ENCODE peak calls at places on chromosomes 5 and 9, in eight cellular contexts. G, M, X, N, E, I, H and B are unnamed samples.

GRCh38 chr5:88885043-88885442 is 2.1 kb upstream of the MEF2C start:
- DNase-seq in M (no peak), G (no peak), N (no peak), X (no peak), I (no peak), H (no peak), E (no peak), B (no peak)

GRCh38 chr9:36739538-36740116 is 166.9 kb downstream of the MELK start:
- DNase-seq in M (no peak), I (no peak), E (no peak), X (no peak), H (no peak), N (no peak), G (no peak), B (peak)

GRCh38 chr5:87069974-87070608 is 197.6 kb upstream of the RASA1 start:
- DNase-seq in N (peak), E (peak), I (peak), M (no peak), X (peak), H (peak), G (no peak), B (peak)

GRCh38 chr5:173392172-173392571 is 64.0 kb upstream of the STC2 start:
- DNase-seq in X (no peak), H (no peak), E (no peak), M (no peak), N (no peak), G (no peak), I (no peak), B (no peak)

GRCh38 chr9:133714606-133715294 is 23.4 kb downstream of the SARDH start:
- DNase-seq in H (no peak), I (peak), X (peak), N (no peak), G (no peak), E (no peak), M (peak), B (no peak)

GRCh38 chr5:120152472-120152871 is 311.6 kb upstream of the PRR16 start:
- DNase-seq in G (no peak), I (peak), X (no peak), N (peak), E (peak), M (no peak), H (peak), B (no peak)

GRCh38 chr5:111069839-111070238 is 1.7 kb upstream of the TSLP start:
- DNase-seq in E (no peak), I (no peak), H (no peak), G (no peak), X (no peak), M (no peak), N (no peak), B (no peak)

GRCh38 chr9:134690946-134691694 is 49.5 kb downstream of the COL5A1 start:
- DNase-seq in E (no peak), G (no peak), N (no peak), X (peak), M (peak), H (no peak), I (peak), B (no peak)

GRCh38 chr9:33044162-33044673 is 19.1 kb downstream of the DNAJA1 start:
- DNase-seq in M (peak), X (peak), G (peak), N (peak), H (peak), I (peak), E (peak), B (peak)

GRCh38 chr9:78261403-78262001 is 25.6 kb downstream of the CEP78 start:
- DNase-seq in X (peak), E (no peak), M (no peak), G (no peak), H (peak), N (peak), I (peak), B (peak)

GRCh38 chr5:98698359-98698758 is 75.1 kb upstream of the RGMB start:
- DNase-seq in H (no peak), G (no peak), N (peak), E (no peak), X (no peak), I (no peak), M (no peak), B (no peak)

GRCh38 chr5:23884405-23884804 is 377.0 kb downstream of the PRDM9 start:
- DNase-seq in X (no peak), I (no peak), E (no peak), G (no peak), N (no peak), M (no peak), H (no peak), B (no peak)

GRCh38 chr5:116544542-116545241 is 29.9 kb downstream of the SEMA6A start:
- DNase-seq in X (no peak), H (no peak), E (no peak), M (peak), G (no peak), N (no peak), I (no peak), B (no peak)

GRCh38 chr9:78131969-78132687 is 100.5 kb upstream of the GNAQ start:
- DNase-seq in H (no peak), E (no peak), M (no peak), X (no peak), G (no peak), I (no peak), N (peak), B (no peak)

GRCh38 chr9:29799227-29799626 is 2225.9 kb upstream of the C9orf72 start:
- DNase-seq in H (peak), G (no peak), N (peak), X (no peak), I (no peak), M (no peak), E (no peak), B (no peak)

GRCh38 chr9:133032171-133032570 is 1.4 kb downstream of the GTF3C5 start:
- DNase-seq in H (no peak), G (no peak), I (no peak), M (no peak), E (no peak), X (no peak), N (no peak), B (no peak)

GRCh38 chr5:124741711-124742496 is 4.5 kb downstream of the ZNF608 start:
- DNase-seq in H (peak), N (peak), E (no peak), X (peak), I (peak), M (no peak), G (no peak), B (no peak)

GRCh38 chr5:160083501-160083900 is 35.7 kb downstream of the PWWP2A start:
- DNase-seq in G (no peak), M (no peak), X (no peak), H (peak), N (peak), E (no peak), I (no peak), B (no peak)

GRCh38 chr9:113934167-113934566 is 58.1 kb downstream of the ZNF618 start:
- DNase-seq in M (no peak), E (no peak), X (no peak), N (no peak), I (no peak), H (no peak), G (no peak), B (no peak)

GRCh38 chr5:124519396-124519795 is 227.0 kb downstream of the ZNF608 start:
- DNase-seq in X (peak), E (peak), I (peak), M (no peak), G (no peak), H (peak), N (peak), B (no peak)

GRCh38 chr5:153658606-153659005 is 168.1 kb downstream of the GRIA1 start:
- DNase-seq in E (no peak), N (no peak), G (no peak), H (no peak), M (no peak), X (no peak), I (no peak), B (no peak)

GRCh38 chr5:109705596-109705995 is 15.9 kb downstream of the MAN2A1 start:
- DNase-seq in H (no peak), E (peak), N (no peak), I (peak), G (no peak), X (no peak), M (no peak), B (no peak)

GRCh38 chr5:147168578-147169327 is 66.1 kb upstream of the STK32A start:
- DNase-seq in H (no peak), N (peak), G (no peak), I (no peak), M (no peak), E (no peak), X (no peak), B (no peak)

GRCh38 chr5:130017173-130017572 is 112.9 kb downstream of the CHSY3 start:
- DNase-seq in M (no peak), I (no peak), X (no peak), H (no peak), N (no peak), E (no peak), G (no peak), B (no peak)

GRCh38 chr9:124248066-124248465 is 9.7 kb upstream of the NEK6 start:
- DNase-seq in E (no peak), H (no peak), N (no peak), X (no peak), I (no peak), M (no peak), G (no peak), B (no peak)

GRCh38 chr5:181204561-181205401 is at the start of gene TRIM7:
- DNase-seq in G (peak), E (no peak), X (peak), N (peak), M (no peak), H (peak), I (peak), B (peak)

GRCh38 chr9:81083821-81084512 is 605.4 kb downstream of the TLE1 start:
- DNase-seq in I (peak), E (peak), G (no peak), M (no peak), H (peak), X (no peak), N (peak), B (no peak)

GRCh38 chr9:13424204-13424603 is 144.7 kb upstream of the MPDZ start:
- DNase-seq in M (no peak), X (no peak), I (no peak), E (no peak), G (no peak), N (no peak), H (no peak), B (no peak)

GRCh38 chr5:66596791-66597757 is 881 bp downstream of the MAST4 start:
- DNase-seq in M (peak), H (peak), E (no peak), X (peak), I (peak), G (peak), N (peak), B (peak)
- TF ChIP-seq CTCF in M (no peak), H (no peak), E (no peak), X (no peak), I (no peak), G (no peak), N (peak), B (no peak)

GRCh38 chr5:139190125-139190524 is 8.0 kb downstream of the SIL1 start:
- DNase-seq in H (no peak), N (no peak), E (peak), X (no peak), I (peak), M (no peak), G (no peak), B (no peak)

GRCh38 chr5:139194486-139194885 is 3.7 kb downstream of the SIL1 start:
- DNase-seq in H (no peak), G (no peak), E (no peak), M (no peak), I (no peak), N (no peak), X (no peak), B (no peak)

GRCh38 chr5:139188558-139189270 is 9.5 kb downstream of the SIL1 start:
- DNase-seq in E (no peak), M (no peak), X (no peak), I (no peak), N (no peak), H (no peak), G (no peak), B (no peak)

GRCh38 chr5:139197710-139198669 is at the start of gene SIL1:
- DNase-seq in N (peak), X (peak), H (peak), G (peak), M (peak), I (peak), E (peak), B (peak)

DNA sequence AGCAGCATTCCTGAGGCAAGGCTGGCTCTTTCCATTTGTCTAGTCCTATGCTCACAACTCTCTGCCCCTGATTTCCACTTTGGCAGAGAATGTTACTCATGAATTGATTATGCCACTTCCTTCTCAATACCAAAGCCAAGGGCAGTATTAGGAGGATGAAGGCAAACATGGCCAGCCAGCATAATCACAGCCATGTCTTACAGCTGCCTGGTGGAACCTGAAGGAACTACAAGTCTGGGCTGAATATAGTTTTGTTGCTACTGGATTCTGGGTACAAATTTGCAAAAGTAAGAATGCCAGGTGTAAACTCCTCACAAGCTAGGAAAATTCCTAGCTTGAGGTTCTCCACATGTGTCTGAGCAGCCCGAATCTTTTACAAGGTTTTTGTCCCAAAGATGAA is 4.2 kb downstream of the SIL1 start:
- DNase-seq in H (no peak), M (no peak), E (no peak), N (no peak), X (no peak), G (no peak), I (no peak), B (no peak)
- TF ChIP-seq CTCF in H (no peak), M (no peak), E (no peak), N (peak), X (peak), G (peak), I (peak), B (no peak)

GRCh38 chr9:8451146-8451545 is 651.6 kb upstream of the DMAC1 start:
- DNase-seq in N (no peak), I (no peak), X (no peak), E (no peak), H (no peak), M (no peak), G (no peak), B (no peak)

GRCh38 chr9:8448226-8448625 is 648.6 kb upstream of the DMAC1 start:
- DNase-seq in H (no peak), M (no peak), I (no peak), X (no peak), N (no peak), G (no peak), E (no peak), B (no peak)

DNA sequence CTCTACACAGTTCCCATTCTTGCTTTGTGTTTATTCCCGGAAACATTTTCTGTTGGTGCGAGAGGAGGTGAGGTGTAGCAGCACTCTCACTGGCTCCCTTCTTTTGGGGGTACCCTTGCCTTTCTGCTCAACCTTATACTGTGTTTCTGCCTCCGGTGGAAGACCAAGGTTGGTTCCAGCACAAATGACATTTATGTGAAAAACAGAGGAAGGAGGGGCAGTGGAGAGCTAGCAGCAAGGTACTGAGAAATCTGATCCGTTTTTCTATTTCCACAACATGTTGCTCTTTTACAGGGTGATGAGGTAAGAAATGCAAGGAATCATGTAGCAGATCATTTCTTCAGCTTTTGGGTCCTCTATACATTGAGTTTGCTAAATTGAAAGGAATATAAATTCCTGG is 648.0 kb upstream of the DMAC1 start:
- DNase-seq in M (no peak), G (no peak), H (no peak), X (no peak), I (no peak), N (no peak), E (no peak), B (no peak)
- TF ChIP-seq CTCF in M (no peak), G (no peak), H (no peak), X (no peak), I (no peak), N (no peak), E (no peak), B (no peak)

DNA sequence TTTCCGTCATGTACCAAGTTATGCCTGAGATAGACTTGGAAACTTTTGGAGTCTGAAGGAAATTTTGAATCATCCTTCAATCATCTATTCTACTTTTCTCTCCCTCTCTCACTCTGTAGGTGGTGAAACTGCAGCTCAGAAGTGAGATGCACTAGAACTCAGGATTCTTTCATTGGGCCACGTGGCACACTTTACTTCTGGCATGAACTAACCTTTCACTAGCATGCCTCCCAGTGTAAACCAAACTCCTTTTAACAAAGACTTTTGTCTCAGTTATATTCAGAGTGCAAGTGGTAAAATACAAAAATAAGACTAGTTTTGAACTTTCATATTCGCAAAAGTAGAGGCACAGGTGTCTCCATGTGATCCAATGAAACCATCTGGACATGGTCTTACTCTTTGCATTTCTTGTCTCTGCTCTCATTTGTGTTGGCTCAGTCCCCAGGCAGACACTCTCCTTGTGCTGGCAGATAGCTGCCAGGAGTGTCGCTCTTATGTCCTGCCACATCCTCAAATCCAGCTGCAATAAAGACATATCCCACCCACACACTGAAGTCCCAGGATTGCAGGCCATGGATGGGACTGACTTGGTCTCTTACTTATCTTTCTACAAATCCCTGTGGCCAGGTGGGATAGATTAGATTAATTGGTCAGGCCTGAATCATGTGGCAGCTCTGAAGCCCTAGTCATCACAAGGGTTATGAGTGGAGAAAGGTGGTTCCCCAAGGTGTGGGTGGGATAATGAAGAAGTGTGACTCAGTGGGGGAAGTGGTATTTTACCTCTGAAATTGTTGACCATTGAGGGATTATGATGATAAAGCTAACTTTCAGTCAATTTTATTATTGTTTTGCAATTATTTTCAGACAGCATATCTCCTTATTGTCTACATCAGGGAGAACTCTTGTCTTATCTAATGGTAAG is 267.5 kb downstream of the GABRB2 start:
- DNase-seq in G (no peak), H (no peak), E (no peak), I (no peak), M (no peak), N (no peak), X (no peak), B (no peak)
- TF ChIP-seq CTCF in G (no peak), H (no peak), E (no peak), I (no peak), M (no peak), N (no peak), X (no peak), B (no peak)

GRCh38 chr5:139954022-139954421 is 89.1 kb downstream of the NRG2 start:
- DNase-seq in H (no peak), G (no peak), E (no peak), N (no peak), M (no peak), I (no peak), X (peak), B (no peak)

GRCh38 chr5:139955616-139956283 is 87.3 kb downstream of the NRG2 start:
- DNase-seq in N (no peak), I (no peak), H (no peak), M (no peak), E (no peak), X (peak), G (no peak), B (no peak)

GRCh38 chr5:139956342-139956741 is 86.8 kb downstream of the NRG2 start:
- DNase-seq in N (no peak), H (no peak), M (no peak), X (no peak), I (no peak), E (no peak), G (no peak), B (no peak)

GRCh38 chr5:139955053-139955605 is 88.0 kb downstream of the NRG2 start:
- DNase-seq in I (no peak), G (no peak), E (no peak), N (no peak), X (no peak), M (no peak), H (no peak), B (peak)

DNA sequence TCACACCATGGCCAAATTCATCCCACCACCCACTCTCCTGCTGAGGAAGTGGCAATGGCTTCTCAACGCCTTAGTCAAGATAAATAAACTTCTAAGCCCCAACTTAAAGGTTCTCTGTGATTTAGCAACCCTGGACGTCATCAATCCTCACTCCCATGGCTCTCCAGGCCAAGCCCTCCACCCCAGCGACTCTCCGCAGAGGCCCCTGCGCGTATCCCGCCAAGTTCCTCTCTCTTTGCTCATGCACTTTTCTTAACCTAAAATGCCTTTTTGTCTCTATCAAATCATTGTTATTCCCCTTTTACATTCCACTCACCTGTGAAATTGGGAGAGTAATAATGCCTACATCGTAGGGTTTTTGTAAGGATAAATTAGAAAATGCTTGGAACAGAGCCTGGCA is 88.6 kb downstream of the NRG2 start:
- DNase-seq in N (no peak), E (no peak), G (no peak), X (no peak), I (no peak), H (no peak), M (no peak), B (no peak)
- TF ChIP-seq CTCF in N (no peak), E (no peak), G (no peak), X (no peak), I (no peak), H (no peak), M (no peak), B (no peak)

GRCh38 chr9:24545285-24545684 is 412 bp downstream of the IZUMO3 start:
- DNase-seq in H (no peak), G (no peak), I (no peak), N (no peak), X (no peak), E (no peak), M (no peak), B (no peak)

GRCh38 chr9:24545847-24546522 is at the start of gene IZUMO3:
- DNase-seq in N (no peak), H (no peak), I (no peak), X (no peak), M (no peak), E (no peak), G (no peak), B (no peak)
- TF ChIP-seq CTCF in N (no peak), H (no peak), I (no peak), X (no peak), M (no peak), E (no peak), G (no peak), B (no peak)

GRCh38 chr5:150446583-150446982 is 3.0 kb downstream of the RPS14 start:
- DNase-seq in E (no peak), X (no peak), H (no peak), I (no peak), G (no peak), M (no peak), N (no peak), B (no peak)

GRCh38 chr5:150448960-150449490 is 514 bp downstream of the RPS14 start:
- DNase-seq in H (no peak), E (no peak), M (no peak), X (peak), I (peak), N (no peak), G (no peak), B (no peak)

GRCh38 chr5:150446103-150446502 is 3.4 kb downstream of the RPS14 start:
- DNase-seq in X (no peak), E (no peak), I (no peak), H (no peak), N (no peak), M (no peak), G (no peak), B (no peak)

GRCh38 chr5:150448353-150448752 is 1.2 kb downstream of the RPS14 start:
- DNase-seq in M (no peak), I (no peak), H (no peak), N (no peak), X (no peak), E (no peak), G (no peak), B (no peak)

GRCh38 chr5:150447188-150447587 is 2.4 kb downstream of the RPS14 start:
- DNase-seq in M (no peak), H (no peak), X (no peak), E (no peak), G (no peak), I (no peak), N (no peak), B (no peak)
- TF ChIP-seq CTCF in M (no peak), H (no peak), X (no peak), E (no peak), G (no peak), I (no peak), N (no peak), B (no peak)